ENCODE peak calls at places on chromosomes 16 and 17, in six cellular contexts. Y is psoas muscle, U is GM23338, P is GDM1, A is amygdala, N is EL. H is an unnamed sample.
A peak's percentile ranks its signal among the peaks of the same experiment; 100 is the strongest.

GRCh38 chr16:77850637-77851330 is 62.4 kb downstream of the VAT1L start:
- DNase-seq in P (no peak), U (no peak), N (peak; percentile 8), Y (no peak), A (no peak), H (no peak)

GRCh38 chr16:89052191-89052787 is 41.4 kb upstream of the ACSF3 start:
- DNase-seq in N (no peak), Y (no peak), A (no peak), U (no peak), P (no peak), H (no peak)

GRCh38 chr16:28986492-28986891 is 1.6 kb downstream of the LAT start:
- DNase-seq in P (no peak), Y (no peak), N (no peak), A (no peak), U (no peak), H (no peak)

GRCh38 chr17:71765437-71765836 is 355.4 kb upstream of the SOX9 start:
- DNase-seq in A (no peak), Y (no peak), P (no peak), U (no peak), N (peak; percentile 22), H (no peak)

GRCh38 chr16:35795361-35796029 is 2336.1 kb downstream of the TP53TG3F start:
- DNase-seq in N (no peak), A (no peak), U (no peak), Y (no peak), P (no peak), H (no peak)

GRCh38 chr17:29007456-29008455 is 1.9 kb upstream of the SEZ6 start:
- DNase-seq in N (peak; percentile 70), A (no peak), U (no peak), P (no peak), Y (no peak), H (no peak)

GRCh38 chr17:37642706-37643105 is 540 bp downstream of the DDX52 start:
- DNase-seq in P (no peak), A (no peak), Y (no peak), N (peak; percentile 32), U (no peak), H (no peak)

GRCh38 chr17:29958947-29959657 is 17.7 kb downstream of the EFCAB5 start:
- DNase-seq in Y (no peak), P (no peak), U (no peak), A (no peak), N (peak; percentile 58), H (no peak)

GRCh38 chr17:75764711-75765421 is at the start of gene GALK1:
- DNase-seq in U (peak; percentile 79), N (peak; percentile 69), P (peak; percentile 65), A (peak; percentile 61), Y (peak; percentile 81), H (peak; percentile 95)

GRCh38 chr16:8571061-8571596 is 19.2 kb downstream of the TMEM114 start:
- DNase-seq in P (no peak), U (peak; percentile 68), Y (no peak), N (peak; percentile 17), A (no peak), H (no peak)

GRCh38 chr17:76635039-76635438 is 8.5 kb downstream of the ST6GALNAC1 start:
- DNase-seq in A (no peak), U (no peak), Y (no peak), P (no peak), N (peak; percentile 48), H (no peak)

GRCh38 chr16:4410335-4411075 is 5.9 kb downstream of the CORO7 start:
- DNase-seq in Y (no peak), N (peak; percentile 90), P (no peak), A (peak; percentile 74), U (no peak), H (no peak)

GRCh38 chr17:58391302-58391984 is 25.9 kb downstream of the RNF43 start:
- DNase-seq in A (no peak), Y (no peak), U (no peak), N (peak; percentile 45), P (no peak), H (no peak)

H was measured in vagina.